ENCODE peak calls at places on chromosomes 1 and 21, in seven cellular contexts. S is activated T-cell treated with anti-CD3 and anti-CD28 coated beads for 24 hours; W is non-pigmented ciliary epithelial cell; K is Ammon's horn; L is activated CD4-positive, alpha-beta T cell treated with anti-CD3 and anti-CD28 coated beads, Interleukin-2, amount 50 U/mL, for 1 hour; Q is stimulated activated CD8-positive, alpha-beta memory T cell treated with anti-CD3 and anti-CD28 coated beads, Interleukin-4, amount 100 ng/mL, for 24 hours; J is RPMI8226. N is an unnamed sample.

GRCh38 chr1:27593341-27594326 is 10.3 kb downstream of the AHDC1 start:
- DNase-seq in S (no peak), W (no peak), K (no peak), L (no peak), Q (no peak), J (no peak), N (no peak)

GRCh38 chr1:108584320-108584968 is 24.5 kb downstream of the EEIG2 start:
- DNase-seq in S (no peak), W (no peak), K (no peak), L (no peak), Q (no peak), J (no peak), N (no peak)

GRCh38 chr1:234745844-234746797 is 136.1 kb upstream of the IRF2BP2 start:
- DNase-seq in S (no peak), W (no peak), K (no peak), L (no peak), Q (no peak), J (no peak), N (no peak)

GRCh38 chr1:213598263-213598662 is 389.5 kb upstream of the PROX1 start:
- DNase-seq in S (no peak), W (no peak), K (no peak), L (no peak), Q (no peak), J (no peak), N (no peak)

GRCh38 chr21:43278766-43279577 is 110.2 kb downstream of the CRYAA start:
- DNase-seq in S (no peak), W (no peak), K (no peak), L (no peak), Q (no peak), J (no peak), N (no peak)

GRCh38 chr1:207240325-207241095 is 81.0 kb upstream of the CD55 start:
- DNase-seq in S (no peak), W (peak), K (no peak), L (no peak), Q (no peak), J (no peak), N (no peak)

GRCh38 chr1:170296642-170297041 is 150.9 kb downstream of the NTMT2 start:
- DNase-seq in S (no peak), W (no peak), K (no peak), L (no peak), Q (no peak), J (no peak), N (no peak)

GRCh38 chr21:45888361-45889009 is 93.1 kb upstream of the COL6A1 start:
- DNase-seq in S (no peak), W (no peak), K (no peak), L (peak), Q (no peak), J (no peak), N (no peak)

GRCh38 chr1:41480204-41481108 is 4.0 kb downstream of the EDN2 start:
- DNase-seq in S (no peak), W (no peak), K (no peak), L (no peak), Q (no peak), J (no peak), N (no peak)

N was measured in AG04450.